ENCODE peak calls at places on chromosomes 16 and 17, in nine cellular contexts. N is myocyte, X is ascending aorta, Z is fibroblast of the aortic adventitia, H is left cardiac atrium, O is WTC11, D is HFFc6, Q is C1 segment of cervical spinal cord, P is NCI-H2107. A is an unnamed sample.

GRCh38 chr16:12612598-12613101 is 191.0 kb downstream of the CPPED1 start:
- DNase-seq in P (no peak), O (no peak), Z (no peak), X (no peak), N (no peak), D (no peak), H (no peak), Q (no peak), A (no peak)

GRCh38 chr17:13209091-13209490 is 191.3 kb upstream of the ELAC2 start:
- DNase-seq in Z (peak), N (no peak), X (no peak), D (no peak), P (no peak), H (no peak), O (no peak), Q (no peak), A (peak)

GRCh38 chr17:11618861-11619566 is 20.7 kb downstream of the DNAH9 start:
- DNase-seq in X (no peak), O (no peak), D (no peak), H (peak), P (no peak), Q (no peak), N (no peak), Z (no peak), A (no peak)

GRCh38 chr16:3861808-3862451 is 18.6 kb downstream of the CREBBP start:
- DNase-seq in X (no peak), H (no peak), Q (no peak), Z (no peak), N (no peak), D (no peak), O (no peak), P (no peak), A (no peak)

GRCh38 chr17:4945176-4945943 is 3.0 kb downstream of the PFN1 start:
- DNase-seq in Q (no peak), X (peak), O (no peak), P (no peak), D (peak), N (peak), Z (peak), H (peak), A (peak)

GRCh38 chr17:8072727-8073461 is 14.6 kb downstream of the ALOX12B start:
- DNase-seq in D (no peak), P (no peak), H (peak), N (peak), X (no peak), Z (no peak), O (peak), Q (no peak), A (no peak)

GRCh38 chr16:3866703-3867431 is 13.6 kb downstream of the CREBBP start:
- DNase-seq in Q (no peak), H (no peak), X (no peak), N (no peak), P (no peak), O (no peak), D (no peak), Z (no peak), A (no peak)

GRCh38 chr17:82923366-82924113 is 83.7 kb upstream of the ZNF750 start:
- DNase-seq in X (no peak), O (no peak), H (no peak), P (peak), N (peak), D (no peak), Q (no peak), Z (no peak), A (no peak)

GRCh38 chr17:4948997-4949320 is 629 bp upstream of the PFN1 start:
- DNase-seq in X (peak), O (peak), Q (peak), D (peak), P (no peak), H (peak), N (peak), Z (peak), A (peak)

GRCh38 chr16:69535123-69536050 is 30.4 kb upstream of the NFAT5 start:
- DNase-seq in P (no peak), O (no peak), Z (peak), D (peak), X (no peak), H (no peak), Q (no peak), N (no peak), A (peak)

GRCh38 chr17:58270476-58271290 is 10.1 kb downstream of the MPO start:
- DNase-seq in O (peak), N (no peak), H (no peak), Q (no peak), X (no peak), Z (no peak), P (no peak), D (no peak), A (no peak)

GRCh38 chr16:66695935-66696668 is 441 bp downstream of the CMTM4 start:
- DNase-seq in D (no peak), N (no peak), Q (peak), P (no peak), Z (no peak), X (peak), O (peak), H (no peak), A (no peak)

GRCh38 chr17:78661092-78661770 is 84.0 kb upstream of the DNAH17 start:
- DNase-seq in X (no peak), Q (no peak), O (no peak), N (peak), D (no peak), Z (no peak), H (no peak), P (no peak), A (no peak)

GRCh38 chr16:68920349-68920748 is 77.0 kb downstream of the TANGO6 start:
- DNase-seq in N (no peak), O (no peak), D (no peak), Q (no peak), X (no peak), P (no peak), Z (no peak), H (no peak), A (no peak)

GRCh38 chr17:48636177-48637018 is 10.2 kb upstream of the HOXB9 start:
- DNase-seq in N (peak), X (peak), H (peak), D (peak), Q (no peak), P (peak), Z (peak), O (peak), A (peak)